ENCODE peak calls at places on chromosomes 16 and 17, in six cellular contexts. One of them, this sample, is unnamed.

GRCh38 chr17:48012151-48012520 is 25.5 kb downstream of the COPZ2 start:
- DNase-seq in NCI-H82: peak; percentile 99
- DNase-seq in posterior cingulate gyrus: peak; percentile 71
- DNase-seq in HFFc6: no peak
- DNase-seq in AG10803: peak; percentile 30
- DNase-seq in upper lobe of left lung: peak; percentile 41
- DNase-seq in this sample: peak; percentile 65

GRCh38 chr16:65336169-65336568 is 214.3 kb upstream of the CDH11 start:
- DNase-seq in NCI-H82: no peak
- DNase-seq in posterior cingulate gyrus: no peak
- DNase-seq in HFFc6: peak; percentile 86
- DNase-seq in AG10803: peak; percentile 86
- DNase-seq in upper lobe of left lung: no peak
- DNase-seq in this sample: no peak

GRCh38 chr16:84502581-84502980 is 1.9 kb downstream of the MEAK7 start:
- DNase-seq in NCI-H82: no peak
- DNase-seq in posterior cingulate gyrus: no peak
- DNase-seq in HFFc6: peak; percentile 21
- DNase-seq in AG10803: peak; percentile 17
- DNase-seq in upper lobe of left lung: no peak
- DNase-seq in this sample: peak; percentile 45

GRCh38 chr16:28166394-28167208 is 45.2 kb downstream of the XPO6 start:
- DNase-seq in NCI-H82: no peak
- DNase-seq in posterior cingulate gyrus: no peak
- DNase-seq in HFFc6: peak; percentile 31
- DNase-seq in AG10803: no peak
- DNase-seq in upper lobe of left lung: no peak
- DNase-seq in this sample: no peak

GRCh38 chr16:70254095-70254964 is 2.6 kb upstream of the EXOSC6 start:
- DNase-seq in NCI-H82: no peak
- DNase-seq in posterior cingulate gyrus: no peak
- DNase-seq in HFFc6: no peak
- DNase-seq in AG10803: no peak
- DNase-seq in upper lobe of left lung: no peak
- DNase-seq in this sample: no peak

GRCh38 chr17:13395872-13396271 is 205.9 kb downstream of the HS3ST3A1 start:
- DNase-seq in NCI-H82: no peak
- DNase-seq in posterior cingulate gyrus: no peak
- DNase-seq in HFFc6: no peak
- DNase-seq in AG10803: peak; percentile 79
- DNase-seq in upper lobe of left lung: peak; percentile 32
- DNase-seq in this sample: no peak

GRCh38 chr16:65965632-65966031 is 400.9 kb upstream of the CDH5 start:
- DNase-seq in NCI-H82: peak; percentile 11
- DNase-seq in posterior cingulate gyrus: no peak
- DNase-seq in HFFc6: no peak
- DNase-seq in AG10803: no peak
- DNase-seq in upper lobe of left lung: no peak
- DNase-seq in this sample: no peak

GRCh38 chr17:60107526-60108257 is 29.0 kb upstream of the HEATR6 start:
- DNase-seq in NCI-H82: no peak
- DNase-seq in posterior cingulate gyrus: no peak
- DNase-seq in HFFc6: peak; percentile 43
- DNase-seq in AG10803: peak; percentile 66
- DNase-seq in upper lobe of left lung: peak; percentile 49
- DNase-seq in this sample: no peak

GRCh38 chr16:81796585-81797346 is 17.7 kb downstream of the PLCG2 start:
- DNase-seq in NCI-H82: no peak
- DNase-seq in posterior cingulate gyrus: no peak
- DNase-seq in HFFc6: no peak
- DNase-seq in AG10803: no peak
- DNase-seq in upper lobe of left lung: no peak
- DNase-seq in this sample: no peak

GRCh38 chr16:21649196-21649595 is 3.2 kb downstream of the IGSF6 start:
- DNase-seq in NCI-H82: no peak
- DNase-seq in posterior cingulate gyrus: no peak
- DNase-seq in HFFc6: no peak
- DNase-seq in AG10803: no peak
- DNase-seq in upper lobe of left lung: no peak
- DNase-seq in this sample: no peak